ENCODE peak calls at places on chromosomes 3 and 15, in five cellular contexts. U is GM23248; K is cardiac muscle cell; P is CD4-positive, CD25-positive, alpha-beta regulatory T cell; D is Karpas-422. G is an unnamed sample.

GRCh38 chr15:39115379-39116057 is 465.4 kb upstream of the THBS1 start:
- DNase-seq in P (no peak), U (peak; percentile 73), D (no peak), K (no peak), G (no peak)

GRCh38 chr3:24387000-24387399 is 107.7 kb downstream of the THRB start:
- DNase-seq in K (peak; percentile 5), P (no peak), U (peak; percentile 74), D (no peak), G (no peak)

GRCh38 chr3:29083607-29084120 is 197.2 kb upstream of the RBMS3 start:
- DNase-seq in D (no peak), U (no peak), K (peak; percentile 7), P (no peak), G (no peak)

GRCh38 chr15:88324241-88325065 is 67.9 kb upstream of the NTRK3 start:
- DNase-seq in D (no peak), P (no peak), U (peak; percentile 82), K (no peak), G (no peak)

GRCh38 chr3:105409364-105409763 is 42.7 kb downstream of the ALCAM start:
- DNase-seq in K (no peak), D (no peak), U (no peak), P (no peak), G (no peak)

GRCh38 chr15:26889298-26889898 is 22.5 kb downstream of the GABRA5 start:
- DNase-seq in K (peak; percentile 75), U (peak; percentile 53), D (peak; percentile 88), P (peak; percentile 11), G (no peak)

GRCh38 chr3:13550791-13551360 is 2.0 kb downstream of the FBLN2 start:
- DNase-seq in P (no peak), U (no peak), K (no peak), D (no peak), G (no peak)

GRCh38 chr15:101652783-101653430 is 726 bp upstream of the TM2D3 start:
- DNase-seq in P (no peak), K (no peak), D (peak; percentile 56), U (peak; percentile 89), G (no peak)

GRCh38 chr3:141332436-141332835 is 35.9 kb upstream of the ZBTB38 start:
- DNase-seq in U (no peak), D (no peak), K (no peak), P (no peak), G (no peak)

DNA sequence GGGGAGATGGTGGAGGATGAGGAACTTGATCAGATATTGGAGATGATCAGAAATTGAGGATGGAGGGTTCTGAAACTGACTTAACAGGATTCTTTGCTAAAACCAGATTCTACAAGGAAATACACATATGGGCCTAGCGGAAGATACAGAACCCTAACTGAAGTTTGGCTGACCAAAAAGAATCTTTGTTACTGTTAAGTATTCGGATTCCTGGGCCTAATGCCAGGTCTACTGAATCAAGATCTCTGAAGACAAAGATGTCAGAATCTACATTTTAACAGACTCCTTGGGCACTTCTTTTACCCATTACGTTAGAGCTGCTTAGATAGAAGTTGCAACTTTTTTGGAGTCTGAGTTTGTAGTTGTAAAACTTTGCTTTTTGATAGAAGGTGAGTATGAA is 137.7 kb downstream of the FNDC3B start:
- DNase-seq in K (peak; percentile 85), U (peak; percentile 64), P (no peak), D (no peak), G (no peak)
- H3K4me1 ChIP-seq in K (peaks cover 20% of the 10 kb centered on the region), U (peaks cover 21% of the 10 kb centered on the region), P (no peaks in the 10 kb centered on the region), D (no peaks in the 10 kb centered on the region), G (no peaks in the 10 kb centered on the region)

GRCh38 chr15:98712845-98713584 is 64.7 kb downstream of the IGF1R start:
- DNase-seq in K (no peak), P (no peak), D (no peak), U (no peak), G (no peak)

GRCh38 chr15:98714906-98715305 is 66.6 kb downstream of the IGF1R start:
- DNase-seq in D (no peak), U (no peak), P (no peak), K (no peak), G (no peak)

GRCh38 chr15:98711810-98712209 is 63.5 kb downstream of the IGF1R start:
- DNase-seq in P (no peak), D (no peak), U (no peak), K (no peak), G (no peak)

GRCh38 chr15:98715401-98715800 is 67.1 kb downstream of the IGF1R start:
- DNase-seq in U (peak; percentile 79), K (no peak), P (no peak), D (no peak), G (no peak)

DNA sequence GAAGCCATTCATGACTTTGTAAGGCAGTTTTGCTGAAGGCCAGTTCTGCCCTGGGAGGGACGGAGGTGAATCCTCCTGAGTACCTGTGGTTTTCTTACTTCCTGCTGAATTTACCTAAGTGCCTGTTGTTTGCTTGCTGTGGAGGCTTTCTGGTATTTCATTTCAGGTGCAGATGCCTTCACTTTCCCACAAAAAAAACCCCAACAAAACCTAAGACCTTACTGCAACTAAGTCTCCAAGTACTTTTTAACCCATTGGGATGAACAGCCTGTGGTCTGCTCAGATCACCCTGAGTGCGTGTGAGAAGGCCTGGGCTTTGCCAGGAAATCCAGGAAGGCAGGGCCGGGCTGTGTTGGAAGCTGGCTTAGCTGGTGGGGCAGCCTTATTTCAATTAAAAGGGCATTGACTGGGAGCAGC is 65.3 kb downstream of the IGF1R start:
- DNase-seq in K (no peak), U (peak; percentile 55), P (no peak), D (no peak), G (no peak)
- H3K4me1 ChIP-seq in K (peaks cover 36% of the 10 kb centered on the region), U (peaks cover 26% of the 10 kb centered on the region), P (peaks cover 10% of the 10 kb centered on the region), D (no peaks in the 10 kb centered on the region), G (peaks cover 42% of the 10 kb centered on the region)

GRCh38 chr15:95302809-95303208 is 1027.7 kb upstream of the NR2F2 start:
- DNase-seq in D (no peak), P (no peak), K (no peak), U (no peak), G (no peak)
- H3K4me1 ChIP-seq in D (no peaks in the 10 kb centered on the region), P (no peaks in the 10 kb centered on the region), K (peaks cover 15% of the 10 kb centered on the region), U (peaks cover 6% of the 10 kb centered on the region), G (no peaks in the 10 kb centered on the region)

GRCh38 chr15:75179773-75180140 is 21.9 kb upstream of the C15orf39 start:
- DNase-seq in K (no peak), P (no peak), U (no peak), D (no peak), G (no peak)
- H3K4me1 ChIP-seq in K (peaks cover 49% of the 10 kb centered on the region), P (peaks cover 7% of the 10 kb centered on the region), U (peaks cover 35% of the 10 kb centered on the region), D (no peaks in the 10 kb centered on the region), G (no peaks in the 10 kb centered on the region)

GRCh38 chr3:25472153-25472552 is 44.1 kb downstream of the RARB start:
- DNase-seq in K (no peak), P (no peak), U (no peak), D (no peak), G (no peak)

GRCh38 chr3:25472747-25473146 is 44.7 kb downstream of the RARB start:
- DNase-seq in P (no peak), D (no peak), K (no peak), U (no peak), G (no peak)

GRCh38 chr3:25471081-25471768 is 43.2 kb downstream of the RARB start:
- DNase-seq in U (no peak), D (no peak), P (no peak), K (peak; percentile 57), G (no peak)

GRCh38 chr3:25474000-25474399 is 45.9 kb downstream of the RARB start:
- DNase-seq in U (no peak), D (no peak), P (no peak), K (no peak), G (no peak)

GRCh38 chr3:25473246-25473645 is 45.2 kb downstream of the RARB start:
- DNase-seq in K (no peak), U (peak; percentile 8), D (no peak), P (no peak), G (no peak)
- H3K4me1 ChIP-seq in K (peaks cover 62% of the 10 kb centered on the region), U (peaks cover 10% of the 10 kb centered on the region), D (no peaks in the 10 kb centered on the region), P (no peaks in the 10 kb centered on the region), G (no peaks in the 10 kb centered on the region)

DNA sequence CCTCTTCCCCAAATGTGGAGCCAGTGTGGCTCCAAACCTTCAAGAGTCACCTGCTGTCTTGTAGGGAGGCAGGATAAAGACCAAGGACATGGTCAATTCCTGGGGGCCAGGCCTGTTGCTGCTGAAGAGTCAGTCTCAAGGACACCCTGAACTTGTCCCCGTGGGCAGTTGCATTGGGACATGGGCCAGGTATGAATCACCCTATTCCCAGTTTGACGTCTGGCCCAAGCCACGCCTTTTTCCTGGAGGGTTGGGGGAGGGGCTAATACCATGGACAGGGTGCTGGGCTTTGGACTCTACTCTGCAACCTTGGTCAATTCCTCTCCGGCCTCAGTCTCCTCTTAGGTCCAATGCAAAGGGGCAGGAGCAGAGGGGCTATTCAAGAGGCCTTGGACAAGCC is 10.4 kb downstream of the ATP2B2 start:
- DNase-seq in D (no peak), P (no peak), U (peak; percentile 36), K (peak; percentile 35), G (no peak)
- H3K4me1 ChIP-seq in D (peaks cover 15% of the 10 kb centered on the region), P (no peaks in the 10 kb centered on the region), U (no peaks in the 10 kb centered on the region), K (no peaks in the 10 kb centered on the region), G (no peaks in the 10 kb centered on the region)

DNA sequence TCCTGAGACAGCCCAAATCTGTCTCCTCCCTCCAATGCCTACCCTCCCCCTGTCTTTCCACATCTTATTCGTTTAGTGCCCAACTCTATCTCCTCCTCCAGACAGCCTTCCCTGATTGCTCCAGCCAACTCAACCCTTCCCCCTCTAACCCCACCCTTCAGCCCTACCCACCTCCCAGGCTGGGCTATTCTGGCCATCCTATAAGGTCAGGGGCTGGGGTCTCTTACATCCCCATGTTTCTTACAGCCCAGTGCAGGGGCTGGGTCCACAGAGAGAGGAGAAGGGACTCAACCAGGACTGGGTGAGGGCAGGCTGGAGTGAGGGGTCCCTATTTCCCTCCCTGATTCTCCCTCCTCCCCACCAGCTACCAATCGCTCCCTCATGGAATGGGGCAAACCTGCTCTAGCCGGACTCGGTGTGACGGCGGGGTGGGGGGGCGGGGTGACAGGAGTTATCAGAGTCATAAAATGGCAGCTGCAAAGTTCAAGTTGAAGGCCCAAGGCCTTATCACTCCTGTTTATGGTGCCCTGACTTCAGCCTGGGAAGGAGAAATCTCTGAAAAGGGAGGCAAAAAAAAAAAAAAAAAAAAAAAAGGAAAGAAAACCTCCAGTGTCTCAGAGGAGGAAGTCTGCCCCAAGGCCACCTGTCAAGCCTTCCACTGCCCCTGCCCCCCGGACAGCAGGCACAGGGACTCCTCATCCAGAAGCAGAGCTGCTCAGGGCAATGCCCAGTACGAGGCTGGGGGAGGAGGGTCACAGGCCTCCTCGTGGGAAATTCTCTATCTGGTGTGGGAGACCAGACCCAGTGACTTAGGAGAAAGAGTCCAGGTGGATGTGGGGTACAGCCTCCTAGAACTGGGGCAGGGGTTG is 2.1 kb downstream of the VIPR1 start:
- DNase-seq in K (no peak), U (no peak), P (no peak), D (no peak), G (no peak)
- H3K4me1 ChIP-seq in K (peaks cover 3% of the 10 kb centered on the region), U (no peaks in the 10 kb centered on the region), P (peaks cover 29% of the 10 kb centered on the region), D (peaks cover 14% of the 10 kb centered on the region), G (peaks cover 49% of the 10 kb centered on the region)

GRCh38 chr15:77421370-77421700 is 647 bp downstream of the HMG20A start:
- DNase-seq in U (no peak), K (peak; percentile 11), P (no peak), D (peak; percentile 55), G (no peak)
- H3K4me1 ChIP-seq in U (peaks cover 40% of the 10 kb centered on the region), K (peaks cover 26% of the 10 kb centered on the region), P (peaks cover 30% of the 10 kb centered on the region), D (peaks cover 16% of the 10 kb centered on the region), G (peaks cover 12% of the 10 kb centered on the region)

G was measured in CD8-positive, alpha-beta memory T cell.